ENCODE peak calls at places on chromosomes 5 and 9, in seven cellular contexts. E, P, D, Y, R, K and H are unnamed samples.

GRCh38 chr5:90015584-90016018 is 394.0 kb downstream of the CETN3 start:
- DNase-seq in Y (peak; percentile 67), D (no peak), R (no peak), K (no peak), E (no peak), P (no peak), H (no peak)

GRCh38 chr9:99752710-99753109 is 69.0 kb upstream of the NR4A3 start:
- DNase-seq in K (no peak), E (no peak), R (no peak), D (no peak), Y (peak; percentile 22), P (no peak), H (no peak)

GRCh38 chr9:135147473-135147805 is 60.0 kb downstream of the OLFM1 start:
- DNase-seq in K (no peak), R (no peak), P (no peak), D (no peak), Y (no peak), E (no peak), H (no peak)

GRCh38 chr9:70590264-70590646 is 175.8 kb upstream of the KLF9 start:
- DNase-seq in K (no peak), P (no peak), Y (no peak), D (no peak), E (no peak), R (no peak), H (no peak)

GRCh38 chr5:112142769-112143270 is 276.3 kb downstream of the EPB41L4A start:
- DNase-seq in P (no peak), Y (peak; percentile 77), D (no peak), K (peak; percentile 79), E (no peak), R (no peak), H (no peak)

GRCh38 chr5:3342271-3343100 is 253.1 kb upstream of the IRX1 start:
- DNase-seq in R (no peak), D (no peak), P (no peak), E (no peak), Y (no peak), K (no peak), H (no peak)

GRCh38 chr9:114883709-114884108 is 46.7 kb downstream of the TNFSF8 start:
- DNase-seq in E (no peak), P (no peak), K (no peak), R (no peak), Y (no peak), D (no peak), H (no peak)

GRCh38 chr9:83430681-83431080 is 107.5 kb downstream of the FRMD3 start:
- DNase-seq in Y (no peak), R (no peak), K (no peak), E (no peak), P (no peak), D (no peak), H (no peak)

GRCh38 chr9:89597711-89598707 is 6.8 kb upstream of the GADD45G start:
- DNase-seq in K (peak; percentile 44), R (peak; percentile 17), E (no peak), P (peak; percentile 74), D (no peak), Y (peak; percentile 67), H (no peak)

GRCh38 chr5:124718376-124718775 is 28.1 kb downstream of the ZNF608 start:
- DNase-seq in K (no peak), D (peak; percentile 67), E (no peak), R (no peak), P (no peak), Y (peak; percentile 21), H (peak; percentile 64)

GRCh38 chr5:127561254-127561653 is 43.8 kb downstream of the PRRC1 start:
- DNase-seq in Y (peak; percentile 16), P (no peak), K (no peak), E (no peak), D (no peak), R (no peak), H (no peak)

GRCh38 chr9:108704156-108704852 is 151.5 kb downstream of the ACTL7B start:
- DNase-seq in Y (peak; percentile 43), E (no peak), R (no peak), P (no peak), D (no peak), K (no peak), H (no peak)

GRCh38 chr5:59783264-59783663 is 110.3 kb downstream of the PDE4D start:
- DNase-seq in E (no peak), K (no peak), P (no peak), Y (no peak), D (no peak), R (no peak), H (no peak)

GRCh38 chr5:43019615-43020293 is 20.4 kb downstream of the ANXA2R start:
- DNase-seq in D (peak; percentile 83), R (peak; percentile 79), Y (peak; percentile 86), K (peak; percentile 86), E (no peak), P (peak; percentile 90), H (no peak)

GRCh38 chr5:26227245-26227644 is 811.1 kb downstream of the CDH9 start:
- DNase-seq in R (no peak), D (no peak), Y (no peak), P (no peak), K (no peak), E (no peak), H (no peak)

GRCh38 chr9:83199240-83199639 is 136.3 kb upstream of the RASEF start:
- DNase-seq in R (no peak), K (no peak), E (no peak), Y (peak; percentile 35), P (peak; percentile 7), D (peak; percentile 47), H (no peak)

GRCh38 chr5:177169271-177169670 is 35.7 kb downstream of the NSD1 start:
- DNase-seq in R (no peak), P (no peak), E (no peak), Y (no peak), D (no peak), K (no peak), H (no peak)

GRCh38 chr5:43401827-43402226 is 10.4 kb downstream of the CCL28 start:
- DNase-seq in K (no peak), Y (peak; percentile 23), R (no peak), D (no peak), P (no peak), E (no peak), H (no peak)

GRCh38 chr9:136193891-136194279 is 11.0 kb downstream of the LHX3 start:
- DNase-seq in R (no peak), P (no peak), Y (no peak), D (no peak), K (no peak), E (no peak), H (no peak)

GRCh38 chr5:61933787-61934626 is 372.0 kb upstream of the KIF2A start:
- DNase-seq in R (no peak), E (no peak), D (no peak), K (peak; percentile 34), P (peak; percentile 33), Y (peak; percentile 48), H (peak; percentile 42)

GRCh38 chr5:167721926-167722440 is 569.5 kb upstream of the WWC1 start:
- DNase-seq in Y (no peak), D (no peak), E (no peak), K (no peak), R (no peak), P (no peak), H (no peak)

GRCh38 chr5:91225848-91226686 is 157.1 kb downstream of the ARRDC3 start:
- DNase-seq in D (no peak), Y (peak; percentile 43), K (peak; percentile 59), R (peak; percentile 25), E (no peak), P (peak; percentile 80), H (no peak)